ENCODE peak calls at places on chromosomes 12 and 14, in seven cellular contexts. O is CD8-positive, alpha-beta memory T cell; E is CD8-positive, alpha-beta T cell; W is neural progenitor cell; Y is psoas muscle; A is aorta; K is transverse colon. Z is an unnamed sample.

GRCh38 chr12:28294300-28294699 is 104.0 kb downstream of the CCDC91 start:
- DNase-seq in O (no peak), E (no peak), W (no peak), Y (no peak), A (no peak), K (no peak), Z (peak)

GRCh38 chr12:101299346-101299745 is 19.4 kb downstream of the UTP20 start:
- DNase-seq in O (no peak), E (no peak), W (no peak), Y (no peak), A (no peak), K (no peak), Z (no peak)

GRCh38 chr12:40587416-40587815 is 104.8 kb upstream of the CNTN1 start:
- DNase-seq in O (no peak), E (no peak), W (no peak), Y (no peak), A (no peak), K (no peak), Z (no peak)

GRCh38 chr12:1592444-1593231 is 1.7 kb downstream of the FBXL14 start:
- DNase-seq in O (peak), E (peak), W (peak), Y (no peak), A (peak), K (peak), Z (no peak)

GRCh38 chr12:25797335-25797863 is 161.1 kb upstream of the RASSF8 start:
- DNase-seq in O (no peak), E (no peak), W (no peak), Y (no peak), A (no peak), K (no peak), Z (no peak)

GRCh38 chr14:101603096-101603495 is 41.8 kb downstream of the DIO3 start:
- DNase-seq in O (no peak), E (peak), W (no peak), Y (no peak), A (no peak), K (peak), Z (no peak)

GRCh38 chr14:67358914-67359313 is 690 bp downstream of the ATP6V1D start:
- DNase-seq in O (no peak), E (no peak), W (peak), Y (no peak), A (no peak), K (no peak), Z (no peak)

GRCh38 chr12:26360062-26360461 is 164.7 kb downstream of the SSPN start:
- DNase-seq in O (no peak), E (no peak), W (no peak), Y (no peak), A (peak), K (no peak), Z (no peak)

GRCh38 chr12:726281-727140 is 25.9 kb upstream of the WNK1 start:
- DNase-seq in O (no peak), E (no peak), W (no peak), Y (no peak), A (no peak), K (no peak), Z (no peak)

GRCh38 chr14:62308927-62309326 is 546.7 kb downstream of the SNAPC1 start:
- DNase-seq in O (no peak), E (no peak), W (no peak), Y (no peak), A (no peak), K (no peak), Z (no peak)

GRCh38 chr14:75725481-75725880 is 64.4 kb downstream of the TTLL5 start:
- DNase-seq in O (no peak), E (no peak), W (no peak), Y (peak), A (peak), K (no peak), Z (no peak)

GRCh38 chr14:68510201-68510600 is 282.7 kb downstream of the ZFP36L1 start:
- DNase-seq in O (no peak), E (no peak), W (no peak), Y (peak), A (peak), K (no peak), Z (no peak)

GRCh38 chr12:96240656-96241055 is 46.5 kb downstream of the ELK3 start:
- DNase-seq in O (no peak), E (no peak), W (no peak), Y (no peak), A (no peak), K (no peak), Z (no peak)

GRCh38 chr14:23362200-23362599 is 2.8 kb downstream of the EFS start:
- DNase-seq in O (no peak), E (no peak), W (no peak), Y (no peak), A (no peak), K (no peak), Z (no peak)

GRCh38 chr12:117025481-117026151 is 73.6 kb downstream of the TESC start:
- DNase-seq in O (peak), E (peak), W (peak), Y (peak), A (peak), K (peak), Z (no peak)

GRCh38 chr12:39723831-39724230 is 104.2 kb upstream of the ABCD2 start:
- DNase-seq in O (no peak), E (no peak), W (no peak), Y (no peak), A (no peak), K (no peak), Z (no peak)

GRCh38 chr12:113007166-113007565 is 28.8 kb downstream of the OAS2 start:
- DNase-seq in O (no peak), E (no peak), W (no peak), Y (no peak), A (no peak), K (no peak), Z (no peak)

GRCh38 chr14:33978892-33979612 is 28.2 kb upstream of the EGLN3 start:
- DNase-seq in O (no peak), E (no peak), W (peak), Y (no peak), A (no peak), K (no peak), Z (no peak)

GRCh38 chr14:31070431-31070830 is 44.3 kb upstream of the STRN3 start:
- DNase-seq in O (no peak), E (no peak), W (no peak), Y (no peak), A (no peak), K (no peak), Z (no peak)

GRCh38 chr12:47343684-47344567 is 264.2 kb upstream of the AMIGO2 start:
- DNase-seq in O (no peak), E (no peak), W (no peak), Y (no peak), A (no peak), K (no peak), Z (no peak)

GRCh38 chr12:92466391-92467305 is 236.1 kb upstream of the PLEKHG7 start:
- DNase-seq in O (no peak), E (no peak), W (peak), Y (peak), A (peak), K (peak), Z (peak)

GRCh38 chr14:71361335-71361734 is 454.1 kb downstream of the PCNX1 start:
- DNase-seq in O (no peak), E (no peak), W (no peak), Y (no peak), A (no peak), K (no peak), Z (no peak)

GRCh38 chr12:31019561-31020308 is 53.9 kb upstream of the DDX11 start:
- DNase-seq in O (no peak), E (no peak), W (no peak), Y (no peak), A (no peak), K (no peak), Z (no peak)

GRCh38 chr12:103470664-103471063 is 25.1 kb downstream of the C12orf42 start:
- DNase-seq in O (no peak), E (no peak), W (no peak), Y (no peak), A (no peak), K (no peak), Z (no peak)

GRCh38 chr12:27332407-27333310 is at the start of gene BMAL2:
- DNase-seq in O (peak), E (no peak), W (peak), Y (peak), A (peak), K (peak), Z (no peak)

GRCh38 chr14:28671425-28671824 is 95.2 kb upstream of the FOXG1 start:
- DNase-seq in O (no peak), E (no peak), W (no peak), Y (no peak), A (no peak), K (no peak), Z (no peak)
- H3K27ac ChIP-seq in O (no peak), E (no peak), W (no peak), Y (no peak), A (no peak), K (no peak), Z (no peak)

GRCh38 chr12:56758728-56759269 is 4.3 kb upstream of the HSD17B6 start:
- DNase-seq in O (no peak), E (no peak), W (no peak), Y (no peak), A (no peak), K (no peak), Z (no peak)
- H3K27ac ChIP-seq in O (no peak), E (no peak), W (no peak), Y (no peak), A (no peak), K (no peak), Z (no peak)

GRCh38 chr12:52915637-52916036 is 10.8 kb upstream of the KRT8 start:
- DNase-seq in O (no peak), E (no peak), W (no peak), Y (no peak), A (no peak), K (no peak), Z (no peak)
- H3K27ac ChIP-seq in O (no peak), E (no peak), W (no peak), Y (no peak), A (no peak), K (peak), Z (no peak)

GRCh38 chr14:77102154-77102553 is 4.1 kb downstream of the CIPC start:
- DNase-seq in O (no peak), E (no peak), W (no peak), Y (no peak), A (no peak), K (peak), Z (no peak)
- H3K27ac ChIP-seq in O (no peak), E (no peak), W (no peak), Y (peak), A (peak), K (peak), Z (no peak)

DNA sequence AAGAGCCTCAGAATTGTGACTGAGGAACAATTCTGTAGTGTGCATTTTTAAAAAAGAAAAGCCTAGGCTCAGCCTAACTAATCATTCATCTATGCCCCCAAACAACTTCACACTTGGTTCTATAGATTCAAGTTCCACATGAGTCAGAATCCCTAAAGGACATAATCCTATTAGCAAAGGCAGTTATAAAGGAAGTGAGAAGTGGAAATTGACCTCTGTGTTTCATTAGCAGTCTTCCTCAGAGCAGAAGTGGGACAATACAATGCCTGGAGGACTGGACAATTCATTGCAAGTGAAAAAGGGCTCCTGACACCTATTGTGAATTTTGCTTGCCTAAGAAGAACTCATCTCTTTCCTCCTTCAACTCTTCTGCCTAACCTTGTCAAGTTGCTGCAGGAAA is 222.3 kb downstream of the PTPRO start:
- DNase-seq in O (no peak), E (no peak), W (no peak), Y (no peak), A (no peak), K (no peak), Z (no peak)
- H3K27ac ChIP-seq in O (no peak), E (no peak), W (no peak), Y (no peak), A (no peak), K (no peak), Z (no peak)

GRCh38 chr12:50397122-50397650 is 777 bp upstream of the FAM186A start:
- DNase-seq in O (no peak), E (no peak), W (no peak), Y (no peak), A (no peak), K (no peak), Z (no peak)
- H3K27ac ChIP-seq in O (no peak), E (no peak), W (no peak), Y (no peak), A (no peak), K (no peak), Z (no peak)

DNA sequence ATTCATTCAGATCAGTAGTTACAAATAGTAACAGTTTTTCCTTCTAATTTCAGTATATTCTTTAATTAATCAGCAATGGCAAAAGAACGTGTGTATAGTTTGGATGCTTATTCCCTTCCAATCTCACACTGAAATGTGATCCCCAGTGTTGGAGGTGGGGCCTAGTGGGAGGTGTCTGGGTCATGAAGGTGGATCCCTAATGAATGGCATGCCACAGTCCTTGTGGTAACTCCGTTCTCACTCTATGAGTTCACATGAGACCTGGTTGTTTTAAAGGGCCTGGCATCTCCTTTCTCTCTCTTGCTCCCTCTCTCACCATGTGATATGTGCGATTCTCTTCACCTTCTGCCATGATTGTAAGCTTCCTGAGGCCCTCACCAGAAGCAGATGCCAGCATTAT is 18.9 kb upstream of the SYNDIG1L start:
- DNase-seq in O (no peak), E (no peak), W (no peak), Y (no peak), A (no peak), K (no peak), Z (no peak)
- H3K27ac ChIP-seq in O (no peak), E (no peak), W (no peak), Y (no peak), A (no peak), K (no peak), Z (no peak)

Z was measured in GM12878.